ENCODE peak calls at places on chromosome 4, in nine cellular contexts. P is tibial nerve, J is ovary, R is transverse colon, I is stomach, V is vagina, M is IMR-90, Y is Peyer's patch, A is right lobe of liver. W is an unnamed sample.

GRCh38 chr4:113901994-113902787 is 77.3 kb downstream of the ARSJ start:
- DNase-seq in P (no peak), J (no peak), R (peak; percentile 73), I (peak; percentile 86), V (no peak), M (no peak), Y (peak; percentile 41), A (peak; percentile 88), W (peak; percentile 78)

GRCh38 chr4:74501579-74501978 is 56.6 kb downstream of the AREG start:
- DNase-seq in P (no peak), J (no peak), R (no peak), I (no peak), V (no peak), M (peak; percentile 95), Y (no peak), A (no peak), W (no peak)

GRCh38 chr4:31261632-31262031 is 541.5 kb downstream of the PCDH7 start:
- DNase-seq in P (no peak), J (no peak), R (no peak), I (no peak), V (no peak), M (no peak), Y (no peak), A (no peak), W (no peak)

GRCh38 chr4:57037982-57038604 is 59.4 kb downstream of the POLR2B start:
- DNase-seq in P (peak; percentile 45), J (peak; percentile 60), R (peak; percentile 67), I (peak; percentile 67), V (no peak), M (peak; percentile 55), Y (no peak), A (peak; percentile 59), W (peak; percentile 79)

GRCh38 chr4:106358899-106359298 is 9.7 kb downstream of the GIMD1 start:
- DNase-seq in P (no peak), J (no peak), R (no peak), I (no peak), V (no peak), M (peak; percentile 77), Y (no peak), A (no peak), W (no peak)

GRCh38 chr4:69727924-69728323 is 32.5 kb downstream of the SULT1B1 start:
- DNase-seq in P (no peak), J (no peak), R (no peak), I (no peak), V (no peak), M (no peak), Y (no peak), A (no peak), W (no peak)

GRCh38 chr4:62402088-62402806 is 1202.1 kb downstream of the ADGRL3 start:
- DNase-seq in P (no peak), J (no peak), R (no peak), I (no peak), V (no peak), M (no peak), Y (no peak), A (no peak), W (no peak)

GRCh38 chr4:158121203-158121586 is 51.6 kb downstream of the GASK1B start:
- DNase-seq in P (no peak), J (peak; percentile 44), R (no peak), I (no peak), V (no peak), M (peak; percentile 99), Y (no peak), A (no peak), W (no peak)

GRCh38 chr4:75599647-75600046 is 30.7 kb downstream of the CDKL2 start:
- DNase-seq in P (no peak), J (no peak), R (no peak), I (no peak), V (no peak), M (no peak), Y (no peak), A (no peak), W (no peak)

GRCh38 chr4:88791274-88791673 is 93.6 kb upstream of the NAP1L5 start:
- DNase-seq in P (no peak), J (no peak), R (no peak), I (no peak), V (no peak), M (peak; percentile 23), Y (no peak), A (no peak), W (no peak)

GRCh38 chr4:113445286-113445685 is 316.3 kb downstream of the CAMK2D start:
- DNase-seq in P (peak; percentile 30), J (peak; percentile 44), R (peak; percentile 21), I (no peak), V (no peak), M (peak; percentile 94), Y (no peak), A (no peak), W (no peak)

GRCh38 chr4:41258783-41259182 is 2.1 kb downstream of the UCHL1 start:
- DNase-seq in P (no peak), J (peak; percentile 21), R (no peak), I (no peak), V (no peak), M (peak; percentile 86), Y (no peak), A (no peak), W (no peak)

GRCh38 chr4:40858946-40859345 is 109.2 kb downstream of the NSUN7 start:
- DNase-seq in P (no peak), J (no peak), R (no peak), I (no peak), V (no peak), M (no peak), Y (no peak), A (no peak), W (no peak)

GRCh38 chr4:675036-675804 is 878 bp downstream of the MYL5 start:
- DNase-seq in P (no peak), J (no peak), R (peak; percentile 21), I (no peak), V (no peak), M (no peak), Y (no peak), A (no peak), W (peak; percentile 90)

GRCh38 chr4:7398104-7398423 is 36.7 kb downstream of the PSAPL1 start:
- DNase-seq in P (no peak), J (peak; percentile 26), R (peak; percentile 18), I (no peak), V (no peak), M (peak; percentile 59), Y (no peak), A (no peak), W (peak; percentile 37)

DNA sequence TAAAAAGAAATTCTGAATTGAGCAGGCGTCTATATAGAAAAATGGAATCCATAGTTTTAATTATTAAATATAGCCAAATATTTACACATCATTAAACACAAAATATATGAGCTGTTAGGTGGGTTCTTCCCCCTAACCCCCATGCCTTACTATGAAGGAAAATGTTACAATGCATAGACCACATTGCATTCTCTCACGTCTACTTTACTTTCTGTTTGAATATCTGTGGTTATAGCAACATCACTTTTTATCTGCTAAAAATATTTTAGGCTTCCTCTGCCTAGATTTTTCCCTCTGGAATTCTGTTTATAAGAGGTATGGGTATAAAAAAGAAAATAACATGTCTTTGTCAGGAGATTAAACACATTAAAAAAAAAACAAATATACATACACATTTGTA is 73.1 kb downstream of the MAML3 start:
- DNase-seq in P (no peak), J (no peak), R (no peak), I (no peak), V (no peak), M (peak; percentile 51), Y (no peak), A (no peak), W (no peak)
- H3K4me1 ChIP-seq in P (no peaks in the 10 kb centered on the region), J (peaks cover 22% of the 10 kb centered on the region), R (peaks cover 18% of the 10 kb centered on the region), I (peaks cover 15% of the 10 kb centered on the region), V (peaks cover 16% of the 10 kb centered on the region), M (peaks cover 36% of the 10 kb centered on the region), Y (no peaks in the 10 kb centered on the region), A (no peaks in the 10 kb centered on the region), W (peaks cover 25% of the 10 kb centered on the region)

GRCh38 chr4:2511645-2512131 is 24.8 kb upstream of the FAM193A start:
- DNase-seq in P (no peak), J (no peak), R (no peak), I (no peak), V (no peak), M (no peak), Y (peak; percentile 39), A (no peak), W (no peak)

GRCh38 chr4:2507855-2508254 is 28.6 kb upstream of the FAM193A start:
- DNase-seq in P (no peak), J (no peak), R (no peak), I (no peak), V (no peak), M (no peak), Y (no peak), A (no peak), W (no peak)

GRCh38 chr4:2503809-2504208 is 32.6 kb upstream of the FAM193A start:
- DNase-seq in P (no peak), J (no peak), R (no peak), I (no peak), V (no peak), M (no peak), Y (no peak), A (no peak), W (no peak)

GRCh38 chr4:2510351-2511259 is 25.8 kb upstream of the FAM193A start:
- DNase-seq in P (no peak), J (no peak), R (no peak), I (no peak), V (no peak), M (no peak), Y (no peak), A (no peak), W (no peak)

GRCh38 chr4:2507259-2507658 is 29.2 kb upstream of the FAM193A start:
- DNase-seq in P (no peak), J (no peak), R (no peak), I (no peak), V (no peak), M (no peak), Y (no peak), A (no peak), W (no peak)
- H3K36me3 ChIP-seq in P (no peaks in the 10 kb centered on the region), J (no peaks in the 10 kb centered on the region), R (peaks cover 16% of the 10 kb centered on the region), I (peaks cover 86% of the 10 kb centered on the region), V (no peaks in the 10 kb centered on the region), M (peaks cover 42% of the 10 kb centered on the region), Y (peaks cover 69% of the 10 kb centered on the region), A (peaks cover 8% of the 10 kb centered on the region), W (peaks cover 40% of the 10 kb centered on the region)

DNA sequence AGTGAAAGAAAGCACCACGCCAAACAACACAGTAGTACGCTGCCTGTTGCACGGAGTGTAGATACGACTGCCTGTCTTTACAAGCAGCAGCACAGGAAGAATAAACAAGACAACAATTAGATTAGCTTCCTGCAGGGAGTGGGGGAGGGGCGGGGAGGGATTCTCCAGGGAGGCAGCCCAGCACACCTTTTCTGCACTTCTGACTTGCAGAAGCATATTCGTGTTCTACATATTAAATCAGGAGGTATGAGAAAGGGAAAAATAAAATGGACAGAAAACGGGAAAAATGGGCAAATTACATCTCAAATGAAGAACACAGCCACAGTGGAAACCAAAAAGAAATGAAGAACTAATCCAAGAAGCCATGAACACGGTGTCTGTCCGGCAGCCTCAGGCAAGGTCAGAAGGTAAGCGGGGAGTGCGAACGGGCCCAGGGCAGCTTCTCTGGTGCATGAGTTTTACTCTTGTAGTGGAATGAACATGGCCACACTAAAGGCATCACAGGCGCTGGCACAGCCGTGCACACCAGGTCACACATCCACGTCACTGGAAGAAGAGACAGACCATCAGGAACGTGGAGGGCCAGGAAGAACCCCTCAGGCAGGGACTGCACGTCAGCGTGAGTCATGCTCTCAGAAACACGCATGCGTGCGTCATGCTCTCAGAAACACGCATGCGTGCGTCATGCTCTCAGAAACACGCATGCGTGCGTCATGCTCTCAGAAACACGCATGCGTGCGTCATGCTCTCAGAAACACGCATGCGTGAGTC is 20.1 kb upstream of the ADRA2C start:
- DNase-seq in P (no peak), J (no peak), R (no peak), I (no peak), V (no peak), M (no peak), Y (no peak), A (no peak), W (no peak)
- TF ChIP-seq POLR2A in P (no peak), J (no peak), R (no peak), I (no peak), V (no peak), M (no peak), Y (no peak), A (no peak), W (no peak)

GRCh38 chr4:118909173-118909956 is 20.7 kb downstream of the SYNPO2 start:
- DNase-seq in P (no peak), J (no peak), R (no peak), I (no peak), V (no peak), M (no peak), Y (no peak), A (no peak), W (no peak)
- H3K4me1 ChIP-seq in P (no peaks in the 10 kb centered on the region), J (peaks cover 19% of the 10 kb centered on the region), R (peaks cover 16% of the 10 kb centered on the region), I (peaks cover 14% of the 10 kb centered on the region), V (peaks cover 41% of the 10 kb centered on the region), M (peaks cover 2% of the 10 kb centered on the region), Y (no peaks in the 10 kb centered on the region), A (no peaks in the 10 kb centered on the region), W (no peaks in the 10 kb centered on the region)

W was measured in spleen.